ENCODE peak calls at places on chromosomes 5 and 9, in ten cellular contexts. G, V, T, K, N, Z, U, B, S and D are unnamed samples.

GRCh38 chr5:159945359-159945758 is 29.1 kb downstream of the ADRA1B start:
- DNase-seq in B (no peak), K (no peak), S (no peak), T (no peak), V (no peak), G (no peak), U (no peak), N (no peak), Z (no peak), D (no peak)

GRCh38 chr9:106892632-106893031 is 29.7 kb downstream of the ZNF462 start:
- DNase-seq in V (peak), T (peak), U (peak), Z (peak), B (peak), S (peak), N (peak), G (peak), K (no peak), D (peak)

GRCh38 chr5:56876325-56876724 is 33.1 kb upstream of the SETD9 start:
- DNase-seq in K (peak), S (no peak), T (peak), B (no peak), Z (no peak), N (no peak), U (peak), G (peak), V (no peak), D (no peak)

GRCh38 chr5:154397652-154398406 is 48.0 kb upstream of the SAP30L start:
- DNase-seq in T (no peak), V (no peak), Z (no peak), G (no peak), K (no peak), N (no peak), U (no peak), B (no peak), S (no peak), D (no peak)

GRCh38 chr9:73074176-73074708 is 77.4 kb upstream of the ANXA1 start:
- DNase-seq in V (peak), T (no peak), G (peak), Z (no peak), N (no peak), U (no peak), B (no peak), S (no peak), K (no peak), D (peak)

GRCh38 chr5:115097236-115097635 is 72.5 kb downstream of the TRIM36 start:
- DNase-seq in K (no peak), S (no peak), G (no peak), N (no peak), Z (no peak), U (no peak), B (no peak), V (no peak), T (no peak), D (no peak)

GRCh38 chr5:51043740-51044139 is 339.5 kb upstream of the ISL1 start:
- DNase-seq in T (no peak), U (no peak), B (no peak), Z (no peak), V (no peak), K (no peak), S (no peak), G (no peak), N (no peak), D (no peak)

GRCh38 chr5:108983456-108984092 is 235.9 kb downstream of the FER start:
- DNase-seq in Z (no peak), B (no peak), U (peak), T (peak), G (no peak), K (no peak), V (no peak), N (no peak), S (peak), D (no peak)

GRCh38 chr9:136784249-136784996 is 6.7 kb upstream of the TMEM141 start:
- DNase-seq in N (peak), G (no peak), B (no peak), V (no peak), S (no peak), T (peak), K (peak), U (no peak), Z (no peak), D (no peak)

GRCh38 chr5:54529565-54529964 is 12.0 kb downstream of the SNX18 start:
- DNase-seq in T (no peak), K (no peak), U (no peak), B (no peak), V (no peak), G (no peak), N (no peak), S (no peak), Z (no peak), D (no peak)

GRCh38 chr9:106772523-106773290 is 90.3 kb upstream of the ZNF462 start:
- DNase-seq in Z (no peak), T (peak), G (no peak), U (no peak), S (no peak), K (no peak), B (no peak), N (no peak), V (no peak), D (no peak)

GRCh38 chr9:23341346-23341745 is 484.7 kb downstream of the ELAVL2 start:
- DNase-seq in B (no peak), Z (no peak), N (peak), G (no peak), K (no peak), S (no peak), T (no peak), V (no peak), U (no peak), D (no peak)

GRCh38 chr5:160702856-160703453 is 149.1 kb downstream of the ATP10B start:
- DNase-seq in T (no peak), K (peak), B (no peak), Z (no peak), V (no peak), G (no peak), N (no peak), U (no peak), S (no peak), D (no peak)

GRCh38 chr9:38682713-38683112 is 37.2 kb downstream of the FAM240B start:
- DNase-seq in V (peak), U (peak), N (no peak), K (no peak), G (peak), T (peak), S (peak), B (peak), Z (no peak), D (peak)

GRCh38 chr5:176837707-176838115 is 27.4 kb downstream of the UNC5A start:
- DNase-seq in T (peak), G (peak), U (peak), Z (peak), B (peak), N (peak), S (peak), K (peak), V (no peak), D (peak)

GRCh38 chr5:126544087-126544740 is 50.8 kb downstream of the ALDH7A1 start:
- DNase-seq in V (no peak), S (no peak), G (no peak), T (peak), K (peak), N (peak), U (peak), Z (no peak), B (no peak), D (no peak)

GRCh38 chr5:173315495-173316352 is 12.5 kb downstream of the STC2 start:
- DNase-seq in N (peak), K (no peak), G (peak), B (peak), Z (no peak), T (peak), S (peak), V (no peak), U (peak), D (peak)

GRCh38 chr5:72842816-72843215 is 26.4 kb downstream of the TNPO1 start:
- DNase-seq in K (peak), T (peak), V (no peak), U (peak), N (no peak), G (no peak), S (peak), B (no peak), Z (no peak), D (no peak)

GRCh38 chr5:87156631-87157030 is 111.1 kb upstream of the RASA1 start:
- DNase-seq in V (no peak), B (no peak), K (no peak), Z (no peak), U (no peak), G (no peak), N (no peak), T (peak), S (no peak), D (no peak)

GRCh38 chr9:85401998-85402397 is 339.8 kb downstream of the AGTPBP1 start:
- DNase-seq in B (no peak), Z (no peak), K (no peak), N (no peak), G (no peak), U (no peak), S (peak), V (no peak), T (no peak), D (no peak)

GRCh38 chr5:142825378-142826089 is 55.4 kb downstream of the ARHGAP26 start:
- DNase-seq in K (peak), V (no peak), N (no peak), Z (peak), S (no peak), T (no peak), U (no peak), B (no peak), G (no peak), D (no peak)

GRCh38 chr9:87676976-87677775 is 48.7 kb upstream of the CTSL start:
- DNase-seq in S (no peak), N (no peak), U (peak), V (no peak), Z (no peak), B (no peak), T (no peak), K (no peak), G (no peak), D (no peak)

GRCh38 chr5:96726802-96727201 is 64.6 kb downstream of the CAST start:
- DNase-seq in Z (no peak), N (no peak), G (no peak), V (no peak), S (no peak), B (no peak), T (no peak), K (no peak), U (no peak), D (no peak)

GRCh38 chr5:58793888-58794287 is 211.0 kb downstream of the RAB3C start:
- DNase-seq in V (no peak), U (no peak), K (no peak), G (no peak), Z (no peak), B (no peak), S (no peak), N (no peak), T (no peak), D (no peak)

GRCh38 chr9:137370865-137371520 is 52.0 kb downstream of the EXD3 start:
- DNase-seq in U (no peak), S (peak), K (no peak), B (no peak), N (no peak), V (no peak), G (no peak), T (no peak), Z (peak), D (peak)

DNA sequence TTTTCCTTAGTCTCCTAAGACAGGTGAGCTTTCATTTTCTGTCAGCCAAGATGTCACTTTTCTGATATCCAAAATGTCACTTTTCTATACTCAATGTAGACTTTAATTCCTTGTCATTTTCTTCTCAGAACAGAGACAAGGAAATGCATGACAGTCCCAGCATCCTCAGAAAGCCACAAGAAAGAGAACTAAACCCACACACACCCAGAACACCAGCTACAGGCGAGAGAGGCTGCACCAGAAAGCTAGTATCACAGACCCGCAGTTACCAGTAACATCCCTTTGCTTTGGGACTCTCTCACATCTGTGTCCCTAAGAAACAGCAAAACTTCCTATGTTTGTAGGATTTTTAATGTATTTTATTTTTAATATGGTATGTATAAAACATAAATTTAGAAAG is 17.1 kb downstream of the TRMO start:
- DNase-seq in N (no peak), S (no peak), Z (no peak), V (no peak), U (no peak), K (no peak), T (no peak), G (no peak), B (no peak), D (no peak)
- H3K4me3 ChIP-seq in N (no peak), S (no peak), Z (no peak), V (no peak), U (no peak), K (no peak), T (no peak), G (no peak), B (no peak), D (no peak)

GRCh38 chr5:16345454-16345853 is 120.1 kb downstream of the ZNF622 start:
- DNase-seq in S (no peak), B (no peak), U (no peak), N (no peak), V (no peak), T (peak), Z (no peak), G (no peak), K (no peak), D (no peak)
- TF ChIP-seq CTCF in S (no peak), B (no peak), U (peak), N (no peak), V (peak), T (peak), Z (no peak), G (peak), K (no peak), D (peak)

DNA sequence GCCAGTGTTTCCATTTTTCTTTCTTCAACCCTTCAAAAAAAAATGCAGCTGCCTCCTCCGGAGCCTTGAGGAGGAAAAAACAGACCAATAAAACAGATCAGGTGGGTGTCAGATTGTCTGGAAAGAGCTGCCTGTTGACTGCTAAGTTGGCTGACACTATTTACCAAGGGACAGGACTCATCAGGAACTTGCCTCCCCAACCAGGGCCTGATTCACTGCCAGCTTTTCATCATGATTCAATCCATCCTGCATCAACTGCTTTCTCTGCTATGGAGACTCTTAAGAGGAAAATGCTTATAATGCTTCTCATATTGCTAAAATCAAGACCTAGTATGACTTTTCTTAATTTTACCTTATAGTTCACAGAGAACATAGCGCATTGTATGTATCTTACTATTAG is 21.3 kb downstream of the HTR4 start:
- DNase-seq in N (no peak), T (no peak), V (no peak), B (no peak), Z (no peak), S (no peak), U (no peak), G (no peak), K (no peak), D (no peak)
- H3K4me3 ChIP-seq in N (no peak), T (no peak), V (no peak), B (no peak), Z (no peak), S (no peak), U (no peak), G (no peak), K (no peak), D (no peak)

GRCh38 chr9:77021928-77022782 is 2.7 kb downstream of the FOXB2 start:
- DNase-seq in U (no peak), Z (no peak), S (no peak), T (no peak), G (no peak), K (no peak), V (no peak), B (no peak), N (no peak), D (no peak)

GRCh38 chr9:77025146-77025545 is 5.7 kb downstream of the FOXB2 start:
- DNase-seq in U (no peak), K (no peak), V (no peak), B (no peak), S (no peak), Z (no peak), G (no peak), T (no peak), N (no peak), D (no peak)

GRCh38 chr9:77021289-77021927 is 2.0 kb downstream of the FOXB2 start:
- DNase-seq in U (no peak), K (no peak), Z (no peak), G (no peak), T (no peak), B (no peak), N (no peak), S (peak), V (no peak), D (no peak)

GRCh38 chr9:77023726-77024125 is 4.3 kb downstream of the FOXB2 start:
- DNase-seq in K (no peak), V (no peak), Z (no peak), N (no peak), S (no peak), U (no peak), G (no peak), B (no peak), T (no peak), D (no peak)

GRCh38 chr9:77022783-77023440 is 3.5 kb downstream of the FOXB2 start:
- DNase-seq in G (no peak), S (no peak), U (no peak), N (peak), K (no peak), V (no peak), T (no peak), Z (no peak), B (no peak), D (no peak)
- TF ChIP-seq CTCF in G (no peak), S (peak), U (no peak), N (no peak), K (no peak), V (no peak), T (no peak), Z (no peak), B (no peak), D (no peak)

GRCh38 chr9:97793067-97793466 is 60.0 kb upstream of the FOXE1 start:
- DNase-seq in G (no peak), U (no peak), Z (no peak), K (no peak), B (no peak), V (no peak), S (no peak), T (no peak), N (no peak), D (no peak)

GRCh38 chr9:97787551-97787950 is 65.5 kb upstream of the FOXE1 start:
- DNase-seq in S (no peak), B (no peak), U (no peak), N (no peak), Z (no peak), K (no peak), V (no peak), G (no peak), T (no peak), D (no peak)

GRCh38 chr9:97788763-97789663 is 64.0 kb upstream of the FOXE1 start:
- DNase-seq in G (no peak), B (no peak), T (no peak), Z (no peak), N (no peak), K (no peak), V (no peak), S (no peak), U (no peak), D (no peak)

GRCh38 chr9:97794666-97795065 is 58.4 kb upstream of the FOXE1 start:
- DNase-seq in G (no peak), K (no peak), N (no peak), U (no peak), B (no peak), S (no peak), Z (no peak), T (no peak), V (no peak), D (no peak)

GRCh38 chr9:97790542-97790941 is 62.5 kb upstream of the FOXE1 start:
- DNase-seq in K (no peak), N (no peak), Z (no peak), U (no peak), G (no peak), B (no peak), V (no peak), T (no peak), S (no peak), D (no peak)
- H3K4me3 ChIP-seq in K (no peak), N (no peak), Z (no peak), U (no peak), G (no peak), B (no peak), V (no peak), T (no peak), S (no peak), D (no peak)

GRCh38 chr5:32233696-32234447 is 59.8 kb upstream of the GOLPH3 start:
- DNase-seq in T (peak), B (peak), S (peak), U (peak), K (peak), G (peak), V (no peak), Z (no peak), N (no peak), D (peak)
- TF ChIP-seq CTCF in T (no peak), B (no peak), S (no peak), U (no peak), K (no peak), G (no peak), V (no peak), Z (no peak), N (no peak), D (no peak)

GRCh38 chr9:121737481-121737931 is 86.1 kb downstream of the DAB2IP start:
- DNase-seq in U (no peak), T (no peak), S (no peak), G (no peak), K (no peak), Z (no peak), N (no peak), B (no peak), V (no peak), D (no peak)

GRCh38 chr9:121736964-121737462 is 85.6 kb downstream of the DAB2IP start:
- DNase-seq in N (no peak), Z (no peak), V (no peak), G (no peak), K (no peak), U (no peak), S (no peak), T (no peak), B (no peak), D (no peak)

GRCh38 chr9:121735065-121735791 is 83.8 kb downstream of the DAB2IP start:
- DNase-seq in B (peak), Z (no peak), T (peak), N (peak), V (peak), G (no peak), U (peak), S (peak), K (peak), D (no peak)

GRCh38 chr9:121735792-121736130 is 84.3 kb downstream of the DAB2IP start:
- DNase-seq in T (no peak), N (peak), S (no peak), V (no peak), K (no peak), G (no peak), B (no peak), Z (no peak), U (no peak), D (no peak)

DNA sequence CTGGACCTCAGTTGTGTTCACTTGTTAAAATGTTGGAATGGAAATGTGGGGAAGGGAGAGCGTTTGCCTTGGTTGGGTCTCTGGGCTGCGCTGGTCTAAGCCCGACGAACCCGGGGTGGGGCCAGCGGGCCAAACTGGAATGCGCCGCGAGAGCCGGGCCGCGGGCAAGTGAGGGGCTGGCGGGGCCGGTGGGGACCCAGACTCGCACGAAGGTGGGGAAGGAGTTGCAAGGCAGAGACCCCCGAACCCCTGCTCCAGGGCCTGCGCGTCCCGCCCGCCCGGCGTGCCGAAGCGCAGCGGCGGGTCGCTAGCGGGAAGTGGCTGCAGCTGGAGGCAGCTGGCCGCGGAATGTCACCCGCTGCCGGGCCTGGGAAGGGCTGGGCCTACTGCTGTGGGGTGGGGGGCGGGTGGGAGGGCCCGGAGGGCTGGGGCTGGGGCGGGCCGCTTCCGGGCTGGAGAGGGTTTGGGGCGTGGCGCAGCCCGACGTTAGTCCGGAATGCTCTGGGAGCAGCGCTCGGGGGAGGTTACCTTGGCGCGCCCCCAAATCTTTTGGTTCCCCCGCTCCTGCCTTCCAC is 84.8 kb downstream of the DAB2IP start:
- DNase-seq in T (no peak), B (no peak), S (peak), N (peak), V (no peak), K (no peak), G (no peak), Z (peak), U (peak), D (no peak)
- H3K4me3 ChIP-seq in T (peak), B (peak), S (peak), N (peak), V (peak), K (no peak), G (peak), Z (peak), U (peak), D (peak)

GRCh38 chr5:1551913-1552312 is 28.2 kb upstream of the LPCAT1 start:
- DNase-seq in N (no peak), V (no peak), U (no peak), S (no peak), Z (no peak), B (no peak), K (no peak), T (no peak), G (no peak), D (no peak)
- TF ChIP-seq CTCF in N (no peak), V (no peak), U (no peak), S (no peak), Z (no peak), B (no peak), K (no peak), T (no peak), G (no peak), D (no peak)